ENCODE peak calls at places on chromosome 15, in four cellular contexts. M is left cardiac atrium, G is dorsolateral prefrontal cortex, L is Calu3. I is an unnamed sample.

GRCh38 chr15:40103124-40103858 is 5.4 kb downstream of the BMF start:
- DNase-seq in M (peak), G (peak), L (peak), I (peak)

GRCh38 chr15:85330941-85331588 is 49.3 kb upstream of the AKAP13 start:
- DNase-seq in M (peak), G (no peak), L (peak), I (peak)

GRCh38 chr15:63524316-63525015 is 20.1 kb downstream of the USP3 start:
- DNase-seq in M (no peak), G (no peak), L (no peak), I (no peak)

GRCh38 chr15:81113204-81113657 is 20.8 kb upstream of the CFAP161 start:
- DNase-seq in M (no peak), G (no peak), L (peak), I (no peak)

GRCh38 chr15:23446215-23447106 is 582 bp downstream of the GOLGA6L2 start:
- DNase-seq in M (no peak), G (no peak), L (no peak), I (peak)

GRCh38 chr15:72421484-72421883 is 23.4 kb downstream of the TMEM202 start:
- DNase-seq in M (no peak), G (no peak), L (no peak), I (no peak)

GRCh38 chr15:25933456-25934158 is 70.5 kb upstream of the ATP10A start:
- DNase-seq in M (peak), G (no peak), L (peak), I (peak)

GRCh38 chr15:41559489-41560177 is 621 bp downstream of the TYRO3 start:
- DNase-seq in M (no peak), G (no peak), L (peak), I (no peak)

GRCh38 chr15:35671197-35671596 is 125.2 kb upstream of the DPH6 start:
- DNase-seq in M (no peak), G (no peak), L (no peak), I (no peak)

GRCh38 chr15:101120961-101121360 is 130.9 kb downstream of the CHSY1 start:
- DNase-seq in M (no peak), G (no peak), L (no peak), I (peak)

GRCh38 chr15:40999190-40999589 is 45.9 kb downstream of the CHAC1 start:
- DNase-seq in M (no peak), G (no peak), L (no peak), I (no peak)

GRCh38 chr15:33716025-33716424 is 252.3 kb upstream of the CHRM5 start:
- DNase-seq in M (no peak), G (no peak), L (no peak), I (no peak)

GRCh38 chr15:76293361-76293760 is 17.9 kb downstream of the ETFA start:
- DNase-seq in M (no peak), G (no peak), L (no peak), I (no peak)

GRCh38 chr15:100867476-100867875 is 12.2 kb upstream of the ALDH1A3 start:
- DNase-seq in M (no peak), G (no peak), L (no peak), I (no peak)

GRCh38 chr15:72850833-72851232 is 67.3 kb upstream of the ADPGK start:
- DNase-seq in M (no peak), G (no peak), L (no peak), I (no peak)

GRCh38 chr15:33866101-33866737 is 102.1 kb upstream of the CHRM5 start:
- DNase-seq in M (no peak), G (no peak), L (no peak), I (peak)

GRCh38 chr15:35448294-35448693 is 97.7 kb downstream of the DPH6 start:
- DNase-seq in M (no peak), G (no peak), L (no peak), I (no peak)

I was measured in islet precursor cell.